ENCODE peak calls at places on chromosomes 5 and 9, in ten cellular contexts. N is A673, Q is IMR-90, T is OCI-LY7, G is heart left ventricle, H is testis, A is HCT116, E is cardiac fibroblast, P is fibroblast of lung, F is PC-3. M is an unnamed sample.

GRCh38 chr5:8184455-8185063 is 315.6 kb downstream of the MTRR start:
- DNase-seq in A (no peak), E (peak), P (no peak), T (peak), F (peak), H (peak), Q (peak), N (peak), G (no peak), M (peak)

GRCh38 chr9:114671605-114672004 is 10.4 kb downstream of the TEX48 start:
- DNase-seq in P (peak), N (no peak), H (no peak), E (no peak), Q (no peak), F (peak), G (no peak), T (no peak), A (no peak), M (no peak)

GRCh38 chr9:133113928-133114351 is 7.1 kb downstream of the RALGDS start:
- DNase-seq in F (no peak), A (no peak), P (no peak), N (no peak), T (no peak), E (no peak), H (no peak), G (peak), Q (peak), M (no peak)

GRCh38 chr9:109452761-109453160 is 45.3 kb downstream of the PTPN3 start:
- DNase-seq in E (peak), T (no peak), P (peak), F (no peak), Q (peak), H (no peak), A (no peak), N (no peak), G (no peak), M (no peak)

GRCh38 chr5:80507663-80508062 is 19.8 kb downstream of the FAM151B start:
- DNase-seq in N (no peak), H (no peak), F (no peak), T (no peak), Q (no peak), P (no peak), G (no peak), A (no peak), E (no peak), M (no peak)

GRCh38 chr5:149915392-149916260 is 29.0 kb downstream of the PDE6A start:
- DNase-seq in A (no peak), N (no peak), E (no peak), T (no peak), Q (no peak), F (peak), H (no peak), G (no peak), P (peak), M (no peak)

GRCh38 chr5:142197098-142197497 is 88.5 kb downstream of the NDFIP1 start:
- DNase-seq in G (no peak), F (no peak), A (no peak), P (no peak), E (peak), H (no peak), Q (peak), T (no peak), N (no peak), M (no peak)

GRCh38 chr9:127174386-127175318 is 52.2 kb upstream of the ANGPTL2 start:
- DNase-seq in T (no peak), F (no peak), P (no peak), H (peak), N (no peak), G (peak), A (no peak), E (no peak), Q (no peak), M (no peak)

GRCh38 chr5:133240425-133241091 is 188.7 kb downstream of the HSPA4 start:
- DNase-seq in A (peak), E (peak), F (peak), P (peak), Q (peak), H (peak), G (peak), N (peak), T (no peak), M (peak)

GRCh38 chr5:55847837-55848236 is 3.3 kb upstream of the IL31RA start:
- DNase-seq in F (no peak), T (no peak), P (peak), N (no peak), G (no peak), Q (peak), E (no peak), A (no peak), H (no peak), M (no peak)

GRCh38 chr5:59833448-59833847 is 60.1 kb downstream of the PDE4D start:
- DNase-seq in G (no peak), H (no peak), A (no peak), F (no peak), P (no peak), Q (no peak), T (no peak), E (no peak), N (no peak), M (no peak)

GRCh38 chr5:98771389-98772109 is 1.9 kb upstream of the RGMB start:
- DNase-seq in H (peak), G (no peak), N (peak), E (peak), A (peak), P (peak), F (peak), Q (peak), T (peak), M (peak)

GRCh38 chr5:60763061-60763460 is 63.1 kb upstream of the DEPDC1B start:
- DNase-seq in N (no peak), E (no peak), G (no peak), F (peak), Q (no peak), T (no peak), P (no peak), A (no peak), H (no peak), M (no peak)

GRCh38 chr5:133680830-133681555 is 68.7 kb upstream of the FSTL4 start:
- DNase-seq in F (no peak), N (no peak), H (no peak), P (no peak), T (no peak), Q (no peak), A (no peak), E (no peak), G (no peak), M (no peak)

GRCh38 chr9:38339087-38339486 is 53.4 kb upstream of the ALDH1B1 start:
- DNase-seq in H (no peak), N (no peak), A (no peak), G (no peak), E (peak), T (no peak), P (peak), Q (peak), F (peak), M (peak)

GRCh38 chr9:120360046-120360445 is 219.9 kb downstream of the CDK5RAP2 start:
- DNase-seq in T (no peak), E (peak), Q (peak), A (no peak), P (no peak), G (no peak), N (no peak), H (no peak), F (no peak), M (no peak)

GRCh38 chr5:82312373-82312856 is 34.3 kb upstream of the RPS23 start:
- DNase-seq in F (peak), P (peak), A (peak), G (peak), E (peak), T (peak), N (peak), H (peak), Q (peak), M (peak)

GRCh38 chr5:69148981-69149675 is 17.8 kb upstream of the CCNB1 start:
- DNase-seq in N (no peak), G (no peak), A (no peak), Q (no peak), P (no peak), T (no peak), F (no peak), E (no peak), H (no peak), M (no peak)

GRCh38 chr9:93952784-93953491 is 2.2 kb downstream of the BARX1 start:
- DNase-seq in H (no peak), Q (no peak), E (no peak), G (peak), N (no peak), P (no peak), A (no peak), T (no peak), F (no peak), M (no peak)

GRCh38 chr5:72485366-72486052 is 21.7 kb downstream of the ZNF366 start:
- DNase-seq in Q (no peak), A (no peak), P (no peak), N (no peak), T (no peak), H (no peak), E (no peak), F (no peak), G (no peak), M (no peak)

GRCh38 chr9:5453673-5454072 is 3.3 kb downstream of the CD274 start:
- DNase-seq in Q (no peak), A (no peak), F (no peak), H (no peak), N (no peak), G (no peak), T (no peak), P (no peak), E (peak), M (no peak)

GRCh38 chr9:12765399-12765798 is 9.4 kb upstream of the LURAP1L start:
- DNase-seq in H (no peak), Q (no peak), G (no peak), F (no peak), E (no peak), A (no peak), T (no peak), P (no peak), N (no peak), M (no peak)

GRCh38 chr9:97923529-97924108 is 1.3 kb upstream of the TRMO start:
- DNase-seq in F (peak), P (peak), N (peak), A (peak), H (peak), T (peak), E (peak), G (peak), Q (peak), M (peak)

GRCh38 chr5:65156933-65157332 is 324.8 kb downstream of the ADAMTS6 start:
- DNase-seq in G (no peak), Q (no peak), E (no peak), H (no peak), P (no peak), A (no peak), T (no peak), F (no peak), N (no peak), M (no peak)

GRCh38 chr5:35470866-35471265 is 146.8 kb upstream of the SPEF2 start:
- DNase-seq in Q (peak), N (no peak), T (no peak), F (peak), A (no peak), G (no peak), E (no peak), P (peak), H (no peak), M (no peak)

GRCh38 chr9:87069690-87070089 is 122.4 kb upstream of the GAS1 start:
- DNase-seq in G (no peak), T (no peak), P (no peak), A (no peak), H (no peak), N (no peak), E (peak), F (no peak), Q (peak), M (peak)

GRCh38 chr9:111113712-111114111 is 75.4 kb upstream of the LPAR1 start:
- DNase-seq in P (no peak), Q (no peak), N (peak), E (no peak), G (no peak), A (no peak), F (no peak), T (no peak), H (no peak), M (no peak)

GRCh38 chr5:126464016-126464415 is 40.8 kb downstream of the GRAMD2B start:
- DNase-seq in N (no peak), P (no peak), G (no peak), E (no peak), T (no peak), Q (no peak), A (no peak), F (no peak), H (no peak), M (no peak)

GRCh38 chr9:116549786-116550660 is 137.1 kb upstream of the TRIM32 start:
- DNase-seq in E (no peak), T (no peak), P (peak), A (no peak), N (no peak), F (no peak), H (no peak), Q (peak), G (no peak), M (peak)

GRCh38 chr5:1930880-1931589 is 48.3 kb upstream of the IRX4 start:
- DNase-seq in P (no peak), H (peak), E (no peak), G (peak), N (no peak), T (no peak), F (no peak), Q (no peak), A (no peak), M (no peak)

GRCh38 chr5:42429694-42430093 is 6.5 kb downstream of the GHR start:
- DNase-seq in N (no peak), G (no peak), T (no peak), Q (no peak), H (no peak), F (peak), P (no peak), E (no peak), A (no peak), M (peak)

DNA sequence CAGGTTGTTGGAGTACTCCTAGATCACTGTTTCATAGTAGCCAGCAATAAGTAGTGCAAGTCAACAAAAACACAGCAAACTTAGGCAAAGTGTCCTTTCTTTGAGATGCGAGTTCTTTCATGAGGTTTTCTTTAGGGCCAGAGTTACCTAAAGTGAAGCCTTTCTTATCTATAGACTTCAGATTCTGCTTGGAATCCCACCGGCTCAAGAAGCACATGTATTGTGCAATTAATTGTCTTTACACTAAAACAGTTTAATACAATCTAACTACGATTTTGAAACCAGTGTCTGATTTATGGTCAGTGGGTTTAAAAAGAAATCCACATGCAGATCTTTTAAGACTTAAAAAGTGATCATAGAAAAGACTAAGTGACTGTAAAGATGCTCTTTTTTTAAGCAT is 3.6 kb downstream of the PURA start:
- DNase-seq in H (no peak), F (no peak), N (no peak), Q (no peak), A (no peak), P (no peak), G (no peak), T (no peak), E (no peak), M (no peak)
- H3K4me3 ChIP-seq in H (no peak), F (no peak), N (no peak), Q (no peak), A (no peak), P (no peak), G (no peak), T (peak), E (no peak), M (no peak)

GRCh38 chr9:101486693-101487442 is 46.8 kb upstream of the RNF20 start:
- DNase-seq in T (no peak), A (peak), F (no peak), E (peak), P (peak), Q (peak), N (peak), H (peak), G (peak), M (peak)

GRCh38 chr9:101484046-101484445 is 48.5 kb upstream of the ALDOB start:
- DNase-seq in F (no peak), N (no peak), A (no peak), T (no peak), H (no peak), Q (no peak), P (no peak), G (no peak), E (no peak), M (no peak)

GRCh38 chr9:101485873-101486692 is 47.6 kb upstream of the RNF20 start:
- DNase-seq in P (peak), Q (peak), A (peak), T (no peak), E (peak), G (peak), H (peak), N (no peak), F (no peak), M (peak)

DNA sequence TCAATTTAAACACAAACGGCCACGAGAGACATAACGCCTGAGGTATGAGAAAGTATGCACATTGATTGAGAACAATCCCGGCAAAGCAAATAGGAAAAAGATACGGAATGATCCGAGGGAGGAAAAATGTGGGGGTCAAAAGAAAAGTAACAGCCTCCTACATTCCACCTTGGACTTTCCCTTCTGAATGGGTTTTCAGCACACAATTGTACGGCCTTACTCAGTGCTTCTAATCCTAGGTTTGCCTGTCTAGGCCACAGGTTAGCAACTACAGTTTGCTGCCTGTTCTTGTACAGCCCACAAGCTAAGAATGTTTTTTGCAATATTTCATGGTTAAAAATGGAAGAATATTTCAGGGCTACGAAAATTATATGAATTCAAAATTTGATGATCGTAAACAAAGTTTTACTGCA is 46.2 kb upstream of the RNF20 start:
- DNase-seq in A (no peak), Q (no peak), E (no peak), T (no peak), G (no peak), F (no peak), P (no peak), N (no peak), H (no peak), M (no peak)
- H3K4me3 ChIP-seq in A (peak), Q (peak), E (no peak), T (no peak), G (peak), F (no peak), P (no peak), N (no peak), H (peak), M (peak)

DNA sequence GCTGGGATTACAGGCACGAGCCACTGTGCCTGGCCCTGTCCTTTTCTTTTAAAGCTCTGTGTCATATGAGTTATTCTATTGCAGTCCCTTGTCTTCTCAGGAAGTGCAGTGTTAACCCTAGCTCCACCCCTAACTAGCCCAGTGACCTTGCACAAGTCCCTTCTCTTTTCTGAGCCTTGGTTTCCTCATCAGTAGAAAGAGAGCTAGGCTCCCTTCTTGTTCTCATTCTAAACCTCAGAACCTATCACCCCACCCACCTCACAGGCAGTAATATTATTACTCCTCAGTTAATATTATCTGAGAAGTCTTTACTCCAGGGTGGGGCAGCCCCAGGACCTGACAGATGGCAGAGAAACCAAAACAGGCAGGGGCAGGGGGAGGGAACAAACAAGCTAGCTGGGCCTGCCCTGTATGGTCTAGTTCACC is 7.2 kb downstream of the CYFIP2 start:
- DNase-seq in F (no peak), N (no peak), T (peak), E (no peak), H (no peak), Q (no peak), A (no peak), P (no peak), G (no peak), M (no peak)
- H3K4me3 ChIP-seq in F (no peak), N (no peak), T (peak), E (no peak), H (no peak), Q (no peak), A (no peak), P (no peak), G (no peak), M (no peak)

GRCh38 chr9:85478847-85479246 is 262.9 kb downstream of the AGTPBP1 start:
- DNase-seq in F (no peak), E (no peak), A (no peak), N (no peak), T (no peak), Q (no peak), G (no peak), H (no peak), P (no peak), M (no peak)

GRCh38 chr9:85484235-85484634 is 257.5 kb downstream of the AGTPBP1 start:
- DNase-seq in T (no peak), P (no peak), F (no peak), N (no peak), G (no peak), E (no peak), A (no peak), H (no peak), Q (no peak), M (peak)

GRCh38 chr9:85483214-85483613 is 258.5 kb downstream of the AGTPBP1 start:
- DNase-seq in F (peak), T (peak), H (no peak), G (no peak), Q (no peak), A (peak), P (no peak), E (no peak), N (no peak), M (peak)

GRCh38 chr9:85479305-85479704 is 262.4 kb downstream of the AGTPBP1 start:
- DNase-seq in A (no peak), N (no peak), G (no peak), H (no peak), Q (no peak), E (no peak), P (no peak), F (no peak), T (no peak), M (no peak)
- H3K4me3 ChIP-seq in A (no peak), N (no peak), G (no peak), H (no peak), Q (no peak), E (no peak), P (no peak), F (no peak), T (no peak), M (no peak)

DNA sequence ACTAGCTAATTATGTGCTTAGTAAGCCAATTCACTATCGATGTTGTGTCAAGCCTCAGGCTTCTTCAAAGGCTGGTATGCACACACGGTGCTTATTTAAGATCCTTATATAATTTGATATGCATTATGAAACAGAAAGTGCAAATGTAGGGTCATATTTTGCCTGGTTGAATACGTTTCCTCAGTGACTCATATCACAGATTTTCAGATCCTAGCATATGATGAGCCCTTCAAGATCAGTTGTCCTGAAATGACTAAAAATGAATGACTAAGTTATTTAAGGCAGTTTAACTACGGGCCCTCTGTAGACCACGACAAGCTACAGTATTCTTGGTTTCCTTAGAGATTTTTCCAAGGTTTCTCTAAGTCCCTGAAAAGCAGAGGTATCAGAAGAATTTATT is 778.3 kb downstream of the PRELID2 start:
- DNase-seq in F (peak), G (no peak), E (no peak), T (no peak), N (peak), A (no peak), P (peak), Q (peak), H (no peak), M (peak)
- H3K4me3 ChIP-seq in F (no peak), G (no peak), E (no peak), T (no peak), N (no peak), A (no peak), P (no peak), Q (no peak), H (no peak), M (no peak)